ENCODE peak calls at places on chromosome 20, in seven cellular contexts. B is naive thymus-derived CD4-positive, alpha-beta T cell; T is body of pancreas; D is mammary epithelial cell; L is A549; M is gastrocnemius medialis; W is left ventricle myocardium inferior. Y is an unnamed sample. For H3K4me1, the result is how much of the 10 kb centered on the place peaks cover.

GRCh38 chr20:61127311-61128044 is 124.6 kb upstream of the CDH4 start:
- DNase-seq in B (no peak), T (no peak), D (peak), L (peak), M (no peak), W (no peak), Y (no peak)

GRCh38 chr20:9038791-9039190 is 30.1 kb upstream of the PLCB4 start:
- DNase-seq in B (no peak), T (no peak), D (no peak), L (no peak), M (no peak), W (no peak), Y (no peak)

GRCh38 chr20:50050660-50051308 is 62.2 kb downstream of the UBE2V1 start:
- DNase-seq in B (no peak), T (no peak), D (no peak), L (no peak), M (no peak), W (no peak), Y (no peak)

GRCh38 chr20:42155586-42155985 is 537.4 kb upstream of the CHD6 start:
- DNase-seq in B (no peak), T (no peak), D (no peak), L (no peak), M (no peak), W (no peak), Y (no peak)

GRCh38 chr20:22652685-22653568 is 68.6 kb upstream of the FOXA2 start:
- DNase-seq in B (no peak), T (no peak), D (no peak), L (no peak), M (no peak), W (no peak), Y (no peak)

GRCh38 chr20:36720510-36720909 is 25.4 kb downstream of the NDRG3 start:
- DNase-seq in B (no peak), T (no peak), D (no peak), L (no peak), M (no peak), W (no peak), Y (no peak)

GRCh38 chr20:59589051-59589450 is 15.3 kb upstream of the PHACTR3 start:
- DNase-seq in B (no peak), T (no peak), D (no peak), L (no peak), M (no peak), W (peak), Y (no peak)

GRCh38 chr20:47428164-47428563 is 71.7 kb upstream of the ZMYND8 start:
- DNase-seq in B (no peak), T (no peak), D (no peak), L (no peak), M (no peak), W (no peak), Y (no peak)

GRCh38 chr20:5170341-5170740 is 43.5 kb downstream of the CDS2 start:
- DNase-seq in B (no peak), T (no peak), D (no peak), L (no peak), M (no peak), W (no peak), Y (no peak)

GRCh38 chr20:19750907-19751636 is 7.0 kb upstream of the RIN2 start:
- DNase-seq in B (no peak), T (no peak), D (no peak), L (no peak), M (no peak), W (no peak), Y (no peak)

GRCh38 chr20:58661298-58662141 is 10.4 kb downstream of the STX16 start:
- DNase-seq in B (peak), T (no peak), D (no peak), L (no peak), M (no peak), W (no peak), Y (no peak)

GRCh38 chr20:57692393-57692792 is 17.4 kb downstream of the PMEPA1 start:
- DNase-seq in B (no peak), T (no peak), D (no peak), L (no peak), M (no peak), W (no peak), Y (no peak)

GRCh38 chr20:3404402-3404801 is 3.1 kb downstream of the DNAAF9 start:
- DNase-seq in B (no peak), T (no peak), D (no peak), L (no peak), M (no peak), W (no peak), Y (no peak)

GRCh38 chr20:3687655-3688054 is 5.8 kb upstream of the ADAM33 start:
- DNase-seq in B (no peak), T (no peak), D (no peak), L (peak), M (no peak), W (no peak), Y (peak)

GRCh38 chr20:25398363-25399037 is 7.9 kb upstream of the ABHD12 start:
- DNase-seq in B (no peak), T (no peak), D (no peak), L (no peak), M (no peak), W (no peak), Y (no peak)

GRCh38 chr20:41125530-41126457 is 11.5 kb upstream of the PLCG1 start:
- DNase-seq in B (no peak), T (no peak), D (no peak), L (no peak), M (no peak), W (no peak), Y (no peak)

GRCh38 chr20:15618912-15619311 is 954.3 kb downstream of the KIF16B start:
- DNase-seq in B (no peak), T (no peak), D (peak), L (no peak), M (no peak), W (no peak), Y (no peak)

GRCh38 chr20:24677626-24678328 is 208.3 kb downstream of the SYNDIG1 start:
- DNase-seq in B (no peak), T (no peak), D (no peak), L (no peak), M (no peak), W (no peak), Y (no peak)

GRCh38 chr20:1154734-1155133 is 30.0 kb downstream of the TMEM74B start:
- DNase-seq in B (no peak), T (no peak), D (no peak), L (no peak), M (no peak), W (no peak), Y (no peak)

GRCh38 chr20:34210271-34210670 is 31.0 kb upstream of the ASIP start:
- DNase-seq in B (no peak), T (no peak), D (no peak), L (no peak), M (no peak), W (no peak), Y (no peak)

GRCh38 chr20:8156603-8157079 is 24.6 kb downstream of the PLCB1 start:
- DNase-seq in B (no peak), T (no peak), D (no peak), L (peak), M (no peak), W (no peak), Y (no peak)

GRCh38 chr20:42281801-42282200 is 663.6 kb upstream of the CHD6 start:
- DNase-seq in B (no peak), T (no peak), D (no peak), L (no peak), M (no peak), W (no peak), Y (no peak)

GRCh38 chr20:52972190-52972937 is at the start of gene TSHZ2:
- DNase-seq in B (peak), T (peak), D (peak), L (no peak), M (peak), W (peak), Y (peak)

GRCh38 chr20:58585753-58586540 is 65.1 kb upstream of the STX16 start:
- DNase-seq in B (no peak), T (no peak), D (no peak), L (no peak), M (no peak), W (no peak), Y (no peak)

GRCh38 chr20:37081717-37082289 is 14.0 kb downstream of the RBL1 start:
- DNase-seq in B (no peak), T (no peak), D (no peak), L (no peak), M (no peak), W (no peak), Y (no peak)

GRCh38 chr20:35369804-35370203 is 42.0 kb downstream of the UQCC1 start:
- DNase-seq in B (no peak), T (no peak), D (peak), L (no peak), M (no peak), W (no peak), Y (no peak)

GRCh38 chr20:56229821-56230220 is 18.7 kb upstream of the MC3R start:
- DNase-seq in B (no peak), T (no peak), D (no peak), L (no peak), M (no peak), W (no peak), Y (no peak)

GRCh38 chr20:41196653-41197225 is 59.4 kb downstream of the PLCG1 start:
- DNase-seq in B (no peak), T (no peak), D (no peak), L (no peak), M (no peak), W (no peak), Y (no peak)

GRCh38 chr20:50242863-50243609 is 52.4 kb downstream of the CEBPB start:
- DNase-seq in B (no peak), T (peak), D (peak), L (no peak), M (no peak), W (no peak), Y (no peak)

GRCh38 chr20:35111141-35111888 is 18.7 kb upstream of the TRPC4AP start:
- DNase-seq in B (no peak), T (no peak), D (peak), L (no peak), M (no peak), W (no peak), Y (no peak)

GRCh38 chr20:54078296-54078695 is 7.9 kb upstream of the BCAS1 start:
- DNase-seq in B (no peak), T (no peak), D (no peak), L (no peak), M (no peak), W (no peak), Y (no peak)

GRCh38 chr20:19211661-19212523 is 550 bp upstream of the SLC24A3 start:
- DNase-seq in B (no peak), T (peak), D (no peak), L (no peak), M (no peak), W (no peak), Y (peak)

DNA sequence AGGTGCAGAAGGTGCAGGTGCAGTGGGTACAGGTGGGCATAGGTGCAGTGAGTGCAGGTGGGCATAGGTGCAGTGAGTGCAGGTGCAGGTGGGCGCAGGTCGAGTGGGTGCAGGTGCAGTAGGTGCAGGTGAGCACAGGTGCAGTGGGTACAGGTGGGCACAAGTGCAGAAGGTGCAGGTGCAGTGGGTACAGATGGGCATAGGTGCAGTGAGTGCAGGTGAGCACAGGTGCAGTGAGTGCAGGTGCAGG is 15.5 kb downstream of the ZBTB46 start:
- DNase-seq in B (no peak), T (no peak), D (no peak), L (no peak), M (no peak), W (no peak), Y (no peak)
- H3K4me3 ChIP-seq in B (no peak), T (no peak), D (no peak), L (no peak), M (no peak), W (no peak), Y (no peak)

GRCh38 chr20:44070139-44070900 is 116.7 kb downstream of the JPH2 start:
- DNase-seq in B (peak), T (no peak), D (no peak), L (no peak), M (no peak), W (no peak), Y (no peak)
- H3K27ac ChIP-seq in B (peak), T (no peak), D (no peak), L (no peak), M (no peak), W (no peak), Y (no peak)

GRCh38 chr20:51388227-51388626 is 154.3 kb downstream of the NFATC2 start:
- DNase-seq in B (no peak), T (no peak), D (peak), L (no peak), M (no peak), W (no peak), Y (no peak)

GRCh38 chr20:51385941-51386530 is 156.5 kb downstream of the NFATC2 start:
- DNase-seq in B (no peak), T (peak), D (peak), L (peak), M (no peak), W (no peak), Y (no peak)

GRCh38 chr20:51386586-51386985 is 155.9 kb downstream of the NFATC2 start:
- DNase-seq in B (no peak), T (no peak), D (no peak), L (no peak), M (no peak), W (no peak), Y (no peak)

GRCh38 chr20:51388756-51389542 is 153.6 kb downstream of the NFATC2 start:
- DNase-seq in B (no peak), T (no peak), D (peak), L (no peak), M (no peak), W (no peak), Y (no peak)

DNA sequence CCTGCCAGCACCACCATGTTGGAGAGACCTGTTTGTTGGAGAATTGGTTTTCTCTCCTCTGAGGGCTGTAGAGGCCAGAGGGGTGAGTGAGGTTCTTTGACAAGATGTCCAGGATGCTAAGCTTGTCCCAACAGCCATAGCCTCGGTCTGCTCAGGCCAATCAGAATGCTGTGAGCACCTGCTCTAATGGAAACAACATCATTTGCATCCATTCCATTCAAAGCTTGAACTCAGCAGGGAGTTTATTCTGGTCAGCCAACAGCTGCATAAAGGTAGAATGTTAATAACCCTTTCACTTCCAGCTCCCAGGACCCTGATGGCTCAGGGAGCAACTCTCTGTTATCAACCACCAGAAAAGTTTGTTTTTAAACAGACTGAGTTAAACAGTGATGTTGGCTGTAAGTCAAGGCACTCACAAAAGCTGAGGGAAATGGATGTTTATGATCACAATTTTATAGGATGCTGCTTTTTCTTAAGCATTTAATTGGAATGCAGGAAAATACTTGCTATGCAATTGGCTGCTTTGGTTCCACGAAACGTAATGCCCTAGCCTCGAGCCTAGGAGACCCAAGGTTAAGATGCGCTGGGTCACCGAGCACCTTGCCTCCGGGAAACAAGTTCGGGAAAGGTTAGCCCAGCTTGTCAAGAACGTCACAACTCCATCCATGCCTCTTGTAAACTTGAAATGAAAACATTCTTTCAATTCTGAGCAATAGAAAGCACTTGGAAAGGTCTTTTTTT is 155.2 kb downstream of the NFATC2 start:
- DNase-seq in B (no peak), T (no peak), D (no peak), L (no peak), M (no peak), W (no peak), Y (no peak)
- H3K4me1 ChIP-seq in B (under half), T (half or more), D (under half), L (under half), M (under half), W (under half), Y (under half)

DNA sequence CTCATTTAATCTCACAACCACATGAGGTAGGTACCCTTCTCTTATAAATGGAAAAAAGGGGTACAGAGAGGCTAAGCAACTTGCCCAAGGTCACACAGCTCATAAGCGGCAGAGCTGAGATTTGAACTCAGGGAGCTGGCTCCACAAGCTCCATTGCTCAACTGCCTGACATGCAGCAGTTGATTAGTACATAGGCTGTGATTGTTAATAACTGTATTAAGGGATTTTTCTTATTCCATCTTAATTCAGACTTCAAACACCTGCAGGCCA is 6.6 kb downstream of the CCN5 start:
- DNase-seq in B (no peak), T (no peak), D (no peak), L (no peak), M (no peak), W (no peak), Y (no peak)
- H3K4me3 ChIP-seq in B (no peak), T (no peak), D (no peak), L (no peak), M (no peak), W (no peak), Y (no peak)

DNA sequence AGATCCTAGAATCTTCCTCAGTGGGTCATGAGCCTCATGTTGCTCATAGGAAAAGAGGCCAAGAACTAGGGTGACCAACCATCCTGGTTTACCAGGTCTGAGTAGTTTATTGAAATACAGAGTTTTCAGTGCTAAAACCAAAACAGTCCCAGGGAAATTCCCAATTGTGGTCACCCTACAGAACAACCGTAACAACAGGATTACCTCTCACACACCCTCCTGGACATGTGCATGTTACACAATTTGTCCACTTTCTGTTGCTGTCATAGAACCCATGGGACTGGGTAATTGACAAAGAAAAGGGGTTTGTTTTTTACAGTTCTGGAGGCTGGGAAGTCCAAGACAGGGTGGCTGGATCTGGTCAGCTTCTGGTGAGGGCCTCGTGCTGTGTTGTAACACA is 9.0 kb upstream of the ADA start:
- DNase-seq in B (no peak), T (no peak), D (peak), L (no peak), M (no peak), W (no peak), Y (no peak)
- H3K27ac ChIP-seq in B (no peak), T (no peak), D (no peak), L (no peak), M (no peak), W (no peak), Y (no peak)

GRCh38 chr20:62519826-62520225 is 44.0 kb upstream of the GATA5 start:
- DNase-seq in B (no peak), T (no peak), D (no peak), L (no peak), M (no peak), W (no peak), Y (no peak)
- H3K4me1 ChIP-seq in B (under half), T (under half), D (under half), L (under half), M (under half), W (under half), Y (under half)

GRCh38 chr20:21396045-21396893 is 1.1 kb downstream of the NKX2-4 start:
- DNase-seq in B (peak), T (peak), D (peak), L (no peak), M (no peak), W (no peak), Y (peak)
- H3K4me3 ChIP-seq in B (no peak), T (no peak), D (no peak), L (peak), M (no peak), W (peak), Y (peak)

GRCh38 chr20:17645546-17646208 is 36.4 kb downstream of the RRBP1 start:
- DNase-seq in B (no peak), T (peak), D (no peak), L (no peak), M (no peak), W (no peak), Y (no peak)
- H3K27ac ChIP-seq in B (no peak), T (peak), D (no peak), L (no peak), M (peak), W (peak), Y (no peak)

GRCh38 chr20:32576560-32576959 is 8.6 kb downstream of the NOL4L start:
- DNase-seq in B (no peak), T (no peak), D (no peak), L (no peak), M (no peak), W (no peak), Y (no peak)

GRCh38 chr20:32578840-32579239 is 6.3 kb downstream of the NOL4L start:
- DNase-seq in B (no peak), T (no peak), D (no peak), L (no peak), M (no peak), W (no peak), Y (no peak)

GRCh38 chr20:32575805-32576204 is 9.3 kb downstream of the NOL4L start:
- DNase-seq in B (no peak), T (no peak), D (no peak), L (no peak), M (no peak), W (no peak), Y (no peak)

GRCh38 chr20:32577023-32577422 is 8.1 kb downstream of the NOL4L start:
- DNase-seq in B (no peak), T (no peak), D (no peak), L (no peak), M (no peak), W (no peak), Y (no peak)

GRCh38 chr20:32577657-32578056 is 7.5 kb downstream of the NOL4L start:
- DNase-seq in B (no peak), T (no peak), D (no peak), L (no peak), M (no peak), W (no peak), Y (no peak)
- H3K4me1 ChIP-seq in B (half or more), T (under half), D (under half), L (under half), M (under half), W (under half), Y (under half)